ENCODE peak calls at places on chromosomes 1 and 21, in five cellular contexts. M is GM23338, T is IMR-90, H is A549, N is K562. Y is an unnamed sample.

GRCh38 chr1:179077396-179077795 is 4.5 kb upstream of the TOR3A start:
- DNase-seq in N (no peak), T (peak), M (no peak), H (no peak), Y (no peak)

GRCh38 chr1:167651161-167651693 is 21.2 kb downstream of the RCSD1 start:
- DNase-seq in H (no peak), M (no peak), T (no peak), N (no peak), Y (peak)

GRCh38 chr1:119372493-119373086 is 4.0 kb downstream of the HAO2 start:
- DNase-seq in T (no peak), H (peak), M (peak), N (no peak), Y (peak)

GRCh38 chr1:212699839-212700596 is at the start of gene BATF3:
- DNase-seq in T (no peak), M (peak), H (peak), N (peak), Y (peak)

GRCh38 chr1:225426395-225427248 is 1.2 kb downstream of the LBR start:
- DNase-seq in N (no peak), M (peak), H (peak), T (peak), Y (peak)

GRCh38 chr1:202241376-202242079 is 47.9 kb downstream of the LGR6 start:
- DNase-seq in M (no peak), N (no peak), H (no peak), T (no peak), Y (no peak)

GRCh38 chr1:215082532-215083407 is at the start of gene KCNK2:
- DNase-seq in N (no peak), M (peak), T (peak), H (no peak), Y (no peak)

GRCh38 chr1:47432071-47433036 is 5.5 kb upstream of the FOXD2 start:
- DNase-seq in T (peak), N (peak), H (peak), M (peak), Y (peak)

GRCh38 chr1:16644179-16645043 is 22.3 kb downstream of the RNU1-3 start:
- DNase-seq in T (peak), H (peak), N (peak), M (peak), Y (peak)

GRCh38 chr1:237124856-237125462 is 83.0 kb downstream of the RYR2 start:
- DNase-seq in T (no peak), N (peak), H (peak), M (peak), Y (peak)

GRCh38 chr1:175935566-175936115 is 192.2 kb upstream of the TNR start:
- DNase-seq in N (no peak), M (no peak), H (no peak), T (no peak), Y (no peak)

GRCh38 chr1:197787623-197788536 is 12.6 kb upstream of the DENND1B start:
- DNase-seq in M (no peak), N (no peak), T (no peak), H (no peak), Y (no peak)

GRCh38 chr1:11507309-11507708 is 28.4 kb downstream of the DISP3 start:
- DNase-seq in N (no peak), M (no peak), T (no peak), H (no peak), Y (no peak)

GRCh38 chr1:24635195-24635843 is 7.8 kb upstream of the SRRM1 start:
- DNase-seq in T (peak), H (peak), M (peak), N (peak), Y (peak)

GRCh38 chr1:51061231-51061943 is 40.6 kb upstream of the C1orf185 start:
- DNase-seq in M (no peak), H (no peak), T (peak), N (no peak), Y (no peak)

GRCh38 chr21:45029968-45030636 is 44.3 kb upstream of the ADARB1 start:
- DNase-seq in T (no peak), M (peak), N (no peak), H (no peak), Y (no peak)

GRCh38 chr1:6260961-6261614 is at the start of gene GPR153:
- DNase-seq in M (peak), N (peak), H (no peak), T (no peak), Y (no peak)

GRCh38 chr21:16578912-16579311 is 849.1 kb downstream of the USP25 start:
- DNase-seq in M (no peak), H (no peak), T (no peak), N (no peak), Y (no peak)

GRCh38 chr1:227900571-227901051 is 47.1 kb downstream of the WNT9A start:
- DNase-seq in H (no peak), N (no peak), M (no peak), T (no peak), Y (no peak)

GRCh38 chr1:8353386-8353785 is 35.5 kb downstream of the SLC45A1 start:
- DNase-seq in M (no peak), H (no peak), N (no peak), T (no peak), Y (no peak)

GRCh38 chr21:20822559-20823133 is 175.6 kb upstream of the NCAM2 start:
- DNase-seq in M (peak), T (no peak), N (no peak), H (no peak), Y (no peak)

GRCh38 chr1:116572079-116572478 is 1.3 kb upstream of the CD58 start:
- DNase-seq in M (no peak), T (no peak), N (no peak), H (no peak), Y (no peak)

GRCh38 chr1:48471603-48472576 is at the start of gene SPATA6:
- DNase-seq in H (peak), N (peak), M (peak), T (peak), Y (peak)

GRCh38 chr1:234589064-234589765 is 20.8 kb downstream of the IRF2BP2 start:
- DNase-seq in T (no peak), H (no peak), N (no peak), M (no peak), Y (no peak)

GRCh38 chr1:15948600-15949452 is 27.1 kb downstream of the ZBTB17 start:
- DNase-seq in M (peak), T (peak), N (peak), H (no peak), Y (no peak)

GRCh38 chr1:229190057-229190590 is 80.8 kb upstream of the RAB4A start:
- DNase-seq in H (no peak), T (no peak), N (no peak), M (no peak), Y (no peak)

GRCh38 chr1:31196685-31197084 is 43.0 kb downstream of the NKAIN1 start:
- DNase-seq in H (no peak), T (peak), M (no peak), N (no peak), Y (no peak)

GRCh38 chr21:15826147-15826780 is 96.5 kb downstream of the USP25 start:
- DNase-seq in H (peak), N (peak), M (peak), T (peak), Y (peak)

GRCh38 chr1:210586785-210587184 is 258.1 kb downstream of the HHAT start:
- DNase-seq in M (no peak), T (no peak), H (no peak), N (no peak), Y (no peak)

GRCh38 chr1:204341380-204341779 is 18.3 kb downstream of the PLEKHA6 start:
- DNase-seq in M (no peak), N (no peak), H (no peak), T (peak), Y (no peak)

GRCh38 chr1:232213928-232214327 is 416.0 kb downstream of the SIPA1L2 start:
- DNase-seq in M (no peak), H (no peak), N (no peak), T (no peak), Y (no peak)

GRCh38 chr1:231171623-231172197 is 9.9 kb downstream of the TRIM67 start:
- DNase-seq in H (no peak), M (no peak), N (no peak), T (no peak), Y (no peak)

GRCh38 chr1:218779341-218779831 is 394.3 kb upstream of the LYPLAL1 start:
- DNase-seq in M (no peak), H (no peak), N (no peak), T (peak), Y (no peak)

GRCh38 chr1:232600430-232601258 is 29.3 kb downstream of the SIPA1L2 start:
- DNase-seq in N (no peak), T (peak), M (peak), H (no peak), Y (peak)

GRCh38 chr1:71228236-71228635 is 147.4 kb upstream of the ZRANB2 start:
- DNase-seq in H (no peak), N (no peak), M (no peak), T (no peak), Y (no peak)

GRCh38 chr21:42539931-42540343 is 26.3 kb downstream of the SLC37A1 start:
- DNase-seq in H (no peak), M (peak), T (no peak), N (peak), Y (peak)

GRCh38 chr1:69523032-69523431 is 44.7 kb upstream of the LRRC7 start:
- DNase-seq in T (peak), M (no peak), H (no peak), N (no peak), Y (no peak)
- H3K4me2 ChIP-seq in T (no peak), M (no peak), H (no peak), N (no peak), Y (no peak)

GRCh38 chr1:162316187-162316586 is 60.5 kb downstream of the SPATA46 start:
- DNase-seq in N (no peak), M (no peak), H (no peak), T (no peak), Y (no peak)
- H3K4me2 ChIP-seq in N (no peak), M (no peak), H (no peak), T (no peak), Y (no peak)

DNA sequence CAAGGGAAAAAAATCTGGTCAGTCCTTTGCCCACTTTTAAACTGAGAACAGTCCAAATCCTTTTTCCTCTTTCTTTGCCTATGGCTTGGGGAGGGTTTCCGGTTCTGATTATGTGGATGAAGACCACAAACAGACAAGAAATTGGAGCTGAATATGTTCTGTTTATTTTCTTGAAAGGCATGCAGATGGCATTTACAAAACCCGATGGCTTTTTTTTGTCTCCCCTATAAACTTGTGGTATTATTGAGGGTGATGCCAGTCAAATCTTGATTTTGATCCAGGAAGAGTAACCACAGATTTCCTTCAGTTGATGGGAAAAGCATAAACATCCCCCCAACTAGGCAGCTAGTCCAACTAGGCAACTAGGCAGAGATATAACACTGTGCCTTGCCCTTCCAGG is 38.9 kb downstream of the PLPP3 start:
- DNase-seq in H (no peak), T (no peak), M (no peak), N (no peak), Y (no peak)
- H3K4me2 ChIP-seq in H (no peak), T (no peak), M (peak), N (no peak), Y (no peak)

DNA sequence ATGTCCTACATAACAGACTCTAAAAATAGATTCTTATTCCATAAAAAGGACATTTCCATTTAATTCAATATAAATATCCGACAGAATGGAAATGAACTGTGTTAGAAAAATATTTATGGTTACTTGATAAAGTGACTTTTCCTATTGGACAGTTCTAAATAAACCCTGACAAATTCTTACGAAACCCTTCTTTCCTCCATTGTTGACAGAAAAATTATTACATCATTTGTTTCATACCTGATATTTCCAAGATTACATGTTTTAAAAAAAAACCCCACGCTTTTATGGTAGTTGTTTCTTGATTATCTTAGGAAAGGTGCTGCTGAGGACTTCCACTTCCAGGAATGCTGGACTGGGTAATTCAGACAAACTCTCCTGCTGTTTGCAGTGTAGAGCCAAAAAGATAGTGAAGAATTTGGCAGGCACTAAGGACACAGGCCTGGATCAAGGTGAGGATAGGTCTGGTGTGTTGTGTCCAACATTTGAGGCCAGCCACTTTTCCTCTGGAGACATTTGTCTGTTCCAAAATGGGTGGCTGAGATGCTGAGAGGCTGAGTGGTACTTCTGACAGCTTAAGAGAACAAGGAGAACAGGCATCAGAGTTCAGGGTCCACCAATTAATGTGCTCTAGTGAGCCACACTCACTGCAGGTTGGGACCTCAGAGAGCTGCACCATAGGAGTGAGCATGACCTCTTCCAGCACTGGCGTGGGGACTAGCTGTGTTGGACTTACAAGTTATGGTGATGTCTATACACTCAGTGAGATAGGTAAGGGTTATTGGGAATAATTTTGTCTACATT is 7.0 kb upstream of the C1orf116 start:
- DNase-seq in M (no peak), T (no peak), H (no peak), N (no peak), Y (no peak)
- H3K4me2 ChIP-seq in M (no peak), T (no peak), H (no peak), N (no peak), Y (no peak)

DNA sequence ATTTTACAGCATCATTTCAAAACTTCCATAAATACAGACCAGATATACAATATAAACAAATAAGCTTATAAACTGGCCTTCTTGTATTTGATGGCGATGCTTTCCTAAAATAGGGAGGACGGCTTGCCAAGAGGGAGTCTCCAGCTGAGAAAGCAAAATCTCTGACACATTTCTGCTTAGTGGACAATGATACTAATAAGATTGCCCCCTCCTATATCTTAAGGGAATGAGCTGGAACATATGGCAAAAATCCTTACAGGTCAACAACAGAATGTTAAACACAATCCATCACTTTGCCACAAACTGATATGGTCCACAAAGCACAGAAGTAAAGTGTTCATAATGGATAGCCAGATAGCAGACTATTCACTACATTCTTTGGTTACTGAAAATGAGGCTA is 7.1 kb upstream of the GADD45A start:
- DNase-seq in M (no peak), T (peak), H (no peak), N (no peak), Y (no peak)
- H3K4me2 ChIP-seq in M (no peak), T (no peak), H (no peak), N (no peak), Y (no peak)

GRCh38 chr1:4090556-4090955 is 190.5 kb upstream of the C1orf174 start:
- DNase-seq in H (no peak), N (no peak), M (no peak), T (no peak), Y (no peak)

GRCh38 chr1:4088676-4089075 is 188.6 kb upstream of the C1orf174 start:
- DNase-seq in H (no peak), N (no peak), T (no peak), M (no peak), Y (no peak)

GRCh38 chr1:4091996-4092395 is 191.9 kb upstream of the C1orf174 start:
- DNase-seq in N (no peak), T (no peak), M (no peak), H (no peak), Y (no peak)

GRCh38 chr1:4089421-4090175 is 189.5 kb upstream of the C1orf174 start:
- DNase-seq in N (no peak), M (no peak), T (no peak), H (no peak), Y (no peak)

DNA sequence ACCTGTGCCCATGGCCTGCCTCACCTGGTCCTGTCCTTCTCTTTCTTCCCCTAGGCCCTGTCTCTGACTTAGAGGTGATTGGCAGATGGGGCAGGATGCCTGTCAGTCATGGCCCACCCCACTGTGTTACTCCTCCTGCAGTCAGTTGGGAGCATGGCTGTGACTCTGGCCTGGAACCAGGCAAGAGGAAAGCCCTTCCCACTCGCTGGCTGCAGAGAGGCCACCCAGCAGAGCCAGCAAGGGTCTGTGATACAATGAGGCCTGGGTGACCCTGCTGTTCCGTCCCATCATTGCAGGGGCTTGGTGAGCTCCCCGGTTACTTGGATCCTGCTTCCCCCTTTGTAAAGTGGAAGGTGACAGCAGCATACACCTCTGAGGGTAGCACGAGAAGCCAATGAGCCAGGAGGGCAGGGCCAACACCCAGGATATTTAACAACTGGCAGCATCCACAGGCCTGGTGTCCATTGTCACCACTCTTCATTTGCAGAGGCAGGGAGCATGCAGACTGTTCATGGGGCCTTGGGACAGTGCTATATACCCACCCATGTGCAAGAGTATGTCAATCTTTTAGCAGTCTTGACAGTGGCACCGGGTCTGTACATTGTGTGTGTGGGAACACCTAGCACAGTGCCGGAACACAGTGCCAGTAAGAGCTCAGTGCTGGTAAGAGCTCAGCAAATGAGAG is 191.0 kb upstream of the C1orf174 start:
- DNase-seq in H (no peak), M (no peak), N (no peak), T (no peak), Y (no peak)
- H3K4me2 ChIP-seq in H (no peak), M (no peak), N (no peak), T (no peak), Y (no peak)

GRCh38 chr1:162386292-162387225 is 5.0 kb downstream of the C1orf226 start:
- DNase-seq in N (peak), H (no peak), M (no peak), T (no peak), Y (no peak)
- H3K4me2 ChIP-seq in N (peak), H (no peak), M (no peak), T (no peak), Y (no peak)

GRCh38 chr1:223836586-223836985 is 9.2 kb downstream of the TP53BP2 start:
- DNase-seq in M (no peak), H (no peak), N (peak), T (no peak), Y (no peak)

GRCh38 chr1:223835754-223836153 is 10.0 kb downstream of the TP53BP2 start:
- DNase-seq in T (no peak), N (no peak), M (no peak), H (no peak), Y (no peak)

GRCh38 chr1:223838125-223838854 is 7.5 kb downstream of the TP53BP2 start:
- DNase-seq in T (no peak), H (no peak), M (no peak), N (no peak), Y (no peak)

GRCh38 chr1:223837206-223837605 is 8.5 kb downstream of the TP53BP2 start:
- DNase-seq in N (no peak), T (peak), M (no peak), H (no peak), Y (no peak)

DNA sequence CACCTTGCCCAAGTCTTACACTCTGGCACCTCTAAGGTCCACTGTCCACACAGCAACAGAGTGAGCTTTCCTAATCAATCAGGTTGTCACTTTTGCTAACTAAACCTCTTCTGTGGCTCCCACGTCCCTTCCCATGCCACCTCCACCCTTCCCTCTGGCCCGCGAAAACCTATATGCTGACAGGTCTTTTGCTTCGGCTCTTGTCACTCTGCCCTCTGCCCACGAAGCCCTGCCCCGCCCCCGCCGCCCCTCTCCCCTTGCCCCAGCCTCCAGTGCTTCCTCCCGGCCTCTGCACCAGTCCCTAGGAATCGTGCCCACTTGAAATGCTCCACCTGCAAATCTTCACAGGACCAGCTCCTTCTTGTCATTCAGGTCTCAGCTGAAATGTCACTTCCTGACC is 8.1 kb downstream of the TP53BP2 start:
- DNase-seq in T (no peak), H (no peak), M (no peak), N (no peak), Y (no peak)
- H3K4me2 ChIP-seq in T (peak), H (peak), M (peak), N (no peak), Y (no peak)